ENCODE peak calls at places on chromosomes 13 and 19, in eight cellular contexts. F, X, E, N, L, Q, Z and D are unnamed samples.
A peak's percentile ranks its signal among the peaks of the same experiment; 100 is the strongest.

GRCh38 chr19:41944336-41944735 is 14.8 kb downstream of the RABAC1 start:
- DNase-seq in Z (no peak), X (no peak), Q (no peak), F (no peak), N (no peak), L (no peak), E (no peak), D (no peak)

GRCh38 chr13:93900735-93901134 is 578.7 kb downstream of the DCT start:
- DNase-seq in Z (no peak), Q (no peak), X (no peak), E (no peak), F (no peak), N (no peak), L (no peak), D (peak; percentile 15)

GRCh38 chr19:48513289-48514122 is 1.9 kb upstream of the LMTK3 start:
- DNase-seq in L (peak; percentile 53), E (peak; percentile 22), Z (peak; percentile 69), X (peak; percentile 67), F (no peak), N (peak; percentile 47), Q (peak; percentile 71), D (peak; percentile 36)

GRCh38 chr19:45485301-45486077 is 11.4 kb downstream of the RTN2 start:
- DNase-seq in X (peak; percentile 85), F (peak; percentile 98), Q (peak; percentile 99), L (peak; percentile 97), Z (peak; percentile 97), E (peak; percentile 95), N (peak; percentile 100), D (peak; percentile 98)

GRCh38 chr13:77729502-77730221 is 32.2 kb downstream of the SLAIN1 start:
- DNase-seq in Q (no peak), N (no peak), E (no peak), L (no peak), Z (no peak), F (no peak), X (no peak), D (no peak)

GRCh38 chr19:17475541-17476115 is 5.3 kb downstream of the SLC27A1 start:
- DNase-seq in X (no peak), N (peak; percentile 39), L (peak; percentile 83), Z (no peak), E (no peak), Q (no peak), F (peak; percentile 60), D (peak; percentile 99)

GRCh38 chr19:15934332-15935078 is at the start of gene CYP4F11:
- DNase-seq in F (no peak), Z (peak; percentile 24), X (no peak), E (peak; percentile 30), N (peak; percentile 65), Q (peak; percentile 95), L (no peak), D (peak; percentile 36)

GRCh38 chr19:48887861-48888612 is 10.5 kb downstream of the TULP2 start:
- DNase-seq in X (no peak), L (no peak), E (no peak), Z (no peak), Q (no peak), N (no peak), F (no peak), D (no peak)

GRCh38 chr19:13098291-13099072 is 4.2 kb downstream of the LYL1 start:
- DNase-seq in F (no peak), E (peak; percentile 55), Z (peak; percentile 49), L (no peak), N (no peak), Q (no peak), X (no peak), D (no peak)

GRCh38 chr19:38656171-38656981 is 8.9 kb downstream of the ACTN4 start:
- DNase-seq in Q (no peak), F (no peak), X (no peak), Z (no peak), E (no peak), N (no peak), L (no peak), D (no peak)

GRCh38 chr13:103517066-103517767 is 451.0 kb upstream of the SLC10A2 start:
- DNase-seq in X (no peak), N (no peak), L (no peak), Q (no peak), F (no peak), E (no peak), Z (no peak), D (no peak)

GRCh38 chr19:32240316-32240715 is 105.1 kb upstream of the ZNF507 start:
- DNase-seq in Q (no peak), Z (no peak), X (no peak), E (no peak), N (no peak), L (no peak), F (no peak), D (no peak)

GRCh38 chr13:58598241-58598640 is 966.7 kb downstream of the PCDH17 start:
- DNase-seq in F (no peak), Q (no peak), X (no peak), Z (no peak), N (no peak), L (no peak), E (no peak), D (no peak)

GRCh38 chr13:40094056-40094455 is 438.6 kb downstream of the COG6 start:
- DNase-seq in L (no peak), E (no peak), X (no peak), Q (no peak), N (no peak), Z (no peak), F (no peak), D (no peak)

GRCh38 chr19:16885166-16885565 is 3.6 kb upstream of the F2RL3 start:
- DNase-seq in X (no peak), E (no peak), N (no peak), F (no peak), Z (no peak), L (no peak), Q (no peak), D (no peak)

GRCh38 chr13:30173301-30173605 is 134.1 kb downstream of the KATNAL1 start:
- DNase-seq in E (no peak), F (no peak), Z (no peak), L (no peak), X (no peak), Q (no peak), N (no peak), D (no peak)

GRCh38 chr13:30170569-30170968 is 136.8 kb downstream of the KATNAL1 start:
- DNase-seq in E (no peak), F (no peak), L (no peak), Z (no peak), N (no peak), Q (no peak), X (no peak), D (no peak)

GRCh38 chr13:30165791-30166190 is 141.6 kb downstream of the KATNAL1 start:
- DNase-seq in F (peak; percentile 35), N (no peak), L (peak; percentile 19), Q (no peak), E (no peak), Z (no peak), X (no peak), D (no peak)

GRCh38 chr13:30172593-30173300 is 134.6 kb downstream of the KATNAL1 start:
- DNase-seq in Q (no peak), Z (no peak), F (no peak), E (peak; percentile 58), X (no peak), L (no peak), N (no peak), D (no peak)

DNA sequence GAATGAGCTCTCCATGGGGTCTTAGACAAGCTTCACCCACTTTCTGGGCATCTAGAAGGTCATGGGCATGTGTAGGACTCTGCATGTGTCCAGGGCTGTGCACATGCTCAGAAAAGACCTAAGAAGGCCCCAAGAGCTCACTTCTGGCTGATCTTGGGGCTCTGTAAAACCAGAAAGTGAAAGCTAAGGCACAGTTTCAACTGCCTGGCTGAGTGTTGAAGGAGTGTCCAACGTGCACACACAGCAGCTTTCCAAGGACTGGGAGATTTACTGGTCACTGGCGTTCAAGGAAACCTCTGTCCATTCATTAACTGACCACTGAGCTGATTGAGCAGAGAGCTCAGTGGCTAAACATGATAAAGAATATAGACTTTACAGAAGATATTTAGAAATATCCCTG is 137.9 kb downstream of the KATNAL1 start:
- DNase-seq in E (no peak), L (no peak), N (no peak), Q (no peak), X (no peak), Z (no peak), F (no peak), D (no peak)
- H3K27ac ChIP-seq in E (peak overlapping the region; percentile 36), L (no peak overlapping the region), N (no peak overlapping the region), Q (no peak overlapping the region), X (no peak overlapping the region), Z (no peak overlapping the region), F (no peak overlapping the region), D (no peak overlapping the region)

GRCh38 chr19:46616631-46617322 is 8.1 kb downstream of the PTGIR start:
- DNase-seq in L (no peak), E (no peak), N (no peak), Q (peak; percentile 90), Z (no peak), X (peak; percentile 65), F (no peak), D (peak; percentile 85)

GRCh38 chr19:46620267-46620666 is 4.6 kb downstream of the PTGIR start:
- DNase-seq in L (no peak), E (no peak), N (no peak), Q (no peak), X (no peak), Z (no peak), F (no peak), D (no peak)

GRCh38 chr19:46618670-46619231 is 6.1 kb downstream of the PTGIR start:
- DNase-seq in X (no peak), Q (no peak), L (no peak), N (no peak), F (no peak), Z (no peak), E (no peak), D (peak; percentile 63)

GRCh38 chr19:46615966-46616365 is 8.9 kb downstream of the PTGIR start:
- DNase-seq in Q (no peak), L (no peak), F (no peak), E (no peak), X (no peak), N (no peak), Z (no peak), D (no peak)

GRCh38 chr19:46617566-46618079 is 7.3 kb downstream of the PTGIR start:
- DNase-seq in Z (no peak), E (no peak), Q (no peak), F (no peak), X (no peak), L (no peak), N (no peak), D (no peak)
- H3K4me1 ChIP-seq in Z (peaks cover 59% of the 10 kb centered on the region), E (peaks cover 12% of the 10 kb centered on the region), Q (peaks cover 13% of the 10 kb centered on the region), F (peaks cover 68% of the 10 kb centered on the region), X (peaks cover 33% of the 10 kb centered on the region), L (peaks cover 32% of the 10 kb centered on the region), N (peaks cover 7% of the 10 kb centered on the region), D (peaks cover 28% of the 10 kb centered on the region)

DNA sequence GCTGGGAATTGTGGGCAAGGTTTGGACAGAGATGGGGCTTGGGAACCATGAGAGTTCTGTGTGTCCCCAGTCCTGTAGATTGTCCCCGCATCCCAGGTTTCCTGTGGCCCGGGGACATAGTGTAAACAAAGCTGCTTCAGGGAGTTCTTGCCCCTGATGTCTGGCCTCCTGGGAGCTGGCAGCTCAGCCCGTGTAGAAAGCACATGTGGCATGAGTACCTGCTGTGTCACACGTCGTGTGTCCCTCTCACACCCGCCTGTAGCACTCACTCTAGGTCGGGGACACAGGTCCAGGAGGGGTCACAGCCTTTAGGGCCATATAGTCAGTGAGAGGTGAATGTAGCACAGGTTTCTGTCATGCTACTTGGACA is 50.0 kb downstream of the COMP start:
- DNase-seq in X (no peak), Q (no peak), Z (no peak), F (no peak), L (no peak), E (no peak), N (no peak), D (no peak)
- H3K27ac ChIP-seq in X (no peak overlapping the region), Q (peak overlapping the region; percentile 78), Z (no peak overlapping the region), F (no peak overlapping the region), L (no peak overlapping the region), E (no peak overlapping the region), N (no peak overlapping the region), D (no peak overlapping the region)

GRCh38 chr19:19385131-19385899 is 20.2 kb upstream of the GATAD2A start:
- DNase-seq in F (peak; percentile 99), L (peak; percentile 100), Q (peak; percentile 99), N (peak; percentile 100), E (peak; percentile 100), Z (peak; percentile 100), X (peak; percentile 95), D (peak; percentile 100)
- H3K4me1 ChIP-seq in F (peaks cover 49% of the 10 kb centered on the region), L (peaks cover 37% of the 10 kb centered on the region), Q (peaks cover 6% of the 10 kb centered on the region), N (no peaks in the 10 kb centered on the region), E (no peaks in the 10 kb centered on the region), Z (peaks cover 43% of the 10 kb centered on the region), X (peaks cover 28% of the 10 kb centered on the region), D (no peaks in the 10 kb centered on the region)